ENCODE peak calls at places on chromosomes 1 and 21, in eight cellular contexts. Q is occipital lobe; G is RCC 7860; C is ELR; F is CD8-positive, alpha-beta memory T cell; N is NCI-H1417; W is lung microvascular endothelial cell; M is esophagus muscularis mucosa. Z is an unnamed sample.

GRCh38 chr21:36980280-36981048 is 14.0 kb upstream of the HLCS start:
- DNase-seq in C (peak), F (no peak), M (no peak), G (no peak), W (peak), Q (no peak), N (peak), Z (no peak)

GRCh38 chr1:151314137-151314875 is 12.9 kb downstream of the PI4KB start:
- DNase-seq in Q (peak), N (no peak), C (peak), G (peak), M (peak), W (peak), F (no peak), Z (no peak)

GRCh38 chr1:239879321-239880170 is 212.1 kb upstream of the FMN2 start:
- DNase-seq in C (no peak), G (no peak), M (peak), Q (no peak), F (no peak), N (peak), W (no peak), Z (no peak)

GRCh38 chr1:153985341-153985912 is 712 bp downstream of the RAB13 start:
- DNase-seq in F (no peak), C (peak), Q (no peak), G (peak), W (peak), N (no peak), M (no peak), Z (peak)

GRCh38 chr1:94926915-94927404 is at the start of gene CNN3:
- DNase-seq in G (peak), F (peak), N (peak), M (peak), Q (peak), W (peak), C (peak), Z (no peak)

GRCh38 chr1:191134796-191135195 is 657.1 kb upstream of the BRINP3 start:
- DNase-seq in M (no peak), N (no peak), C (peak), Q (no peak), G (no peak), W (peak), F (no peak), Z (peak)

GRCh38 chr21:46078322-46078981 is 19.5 kb upstream of the COL6A2 start:
- DNase-seq in N (no peak), F (no peak), W (no peak), M (peak), Q (no peak), C (no peak), G (no peak), Z (no peak)

GRCh38 chr1:231676487-231676886 is 49.9 kb downstream of the DISC1 start:
- DNase-seq in M (no peak), N (no peak), Q (no peak), C (no peak), F (no peak), W (no peak), G (no peak), Z (no peak)

GRCh38 chr1:86915737-86916235 is 1.4 kb downstream of the HS2ST1 start:
- DNase-seq in F (no peak), M (no peak), N (peak), W (no peak), Q (no peak), G (no peak), C (no peak), Z (no peak)

GRCh38 chr1:17873007-17873675 is 118.0 kb downstream of the ACTL8 start:
- DNase-seq in Q (no peak), G (peak), W (no peak), N (no peak), C (no peak), F (no peak), M (no peak), Z (no peak)

GRCh38 chr1:15211424-15211823 is 35.6 kb upstream of the FHAD1 start:
- DNase-seq in G (no peak), Q (no peak), M (no peak), F (no peak), N (no peak), C (no peak), W (no peak), Z (no peak)

GRCh38 chr1:72869873-72870272 is 587.5 kb upstream of the NEGR1 start:
- DNase-seq in G (no peak), M (no peak), C (no peak), Q (no peak), W (no peak), N (no peak), F (no peak), Z (no peak)

GRCh38 chr1:172135076-172135672 is 285.3 kb upstream of the C1orf105 start:
- DNase-seq in N (peak), Q (no peak), W (peak), M (no peak), G (no peak), C (peak), F (peak), Z (no peak)

GRCh38 chr1:160954158-160955104 is at the start of gene ITLN2:
- DNase-seq in F (peak), N (peak), W (peak), C (peak), Q (no peak), M (no peak), G (peak), Z (no peak)

GRCh38 chr1:43805340-43805739 is 98.0 kb downstream of the ST3GAL3 start:
- DNase-seq in G (no peak), Q (no peak), F (no peak), M (no peak), C (no peak), W (no peak), N (no peak), Z (no peak)

GRCh38 chr1:216528816-216529215 is 105.6 kb upstream of the USH2A start:
- DNase-seq in F (no peak), M (no peak), N (peak), W (no peak), G (no peak), Q (no peak), C (no peak), Z (no peak)

GRCh38 chr1:178434899-178435298 is 61.9 kb downstream of the CLEC20A start:
- DNase-seq in W (no peak), G (no peak), Q (no peak), M (no peak), F (no peak), N (peak), C (no peak), Z (no peak)

GRCh38 chr1:225842788-225843425 is 33.0 kb downstream of the EPHX1 start:
- DNase-seq in M (no peak), N (no peak), G (no peak), W (no peak), Q (no peak), C (peak), F (no peak), Z (no peak)

GRCh38 chr1:53196485-53197271 is at the start of gene CPT2:
- DNase-seq in C (peak), F (peak), W (peak), Q (peak), N (peak), M (peak), G (peak), Z (no peak)

GRCh38 chr1:109470245-109470644 is 3.9 kb downstream of the SYPL2 start:
- DNase-seq in M (no peak), Q (no peak), W (no peak), C (no peak), G (no peak), N (no peak), F (no peak), Z (no peak)

GRCh38 chr1:210328746-210329488 is at the start of gene HHAT:
- DNase-seq in Q (peak), M (no peak), C (peak), G (peak), W (peak), F (peak), N (peak), Z (no peak)

GRCh38 chr1:172551279-172551678 is 18.3 kb downstream of the SUCO start:
- DNase-seq in Q (no peak), C (no peak), M (no peak), W (no peak), N (no peak), G (no peak), F (no peak), Z (no peak)

GRCh38 chr1:68378296-68379084 is 71.3 kb downstream of the RPE65 start:
- DNase-seq in Q (no peak), W (peak), M (no peak), N (no peak), G (peak), F (no peak), C (peak), Z (no peak)

GRCh38 chr1:86515597-86515996 is 31.3 kb upstream of the CLCA4 start:
- DNase-seq in W (peak), N (peak), C (peak), M (no peak), Q (no peak), G (no peak), F (no peak), Z (no peak)

GRCh38 chr1:234361102-234361603 is 12.1 kb upstream of the COA6 start:
- DNase-seq in M (no peak), W (no peak), Q (no peak), G (no peak), F (no peak), N (no peak), C (no peak), Z (no peak)

GRCh38 chr1:11617741-11618140 is 36.5 kb downstream of the FBXO2 start:
- DNase-seq in M (no peak), C (no peak), W (no peak), F (no peak), Q (no peak), N (no peak), G (no peak), Z (no peak)

GRCh38 chr1:42955311-42956063 is 3.2 kb downstream of the SLC2A1 start:
- DNase-seq in W (no peak), M (no peak), G (peak), Q (no peak), N (no peak), C (no peak), F (no peak), Z (no peak)

GRCh38 chr1:84785231-84785630 is 95.0 kb upstream of the SSX2IP start:
- DNase-seq in F (no peak), G (no peak), C (no peak), M (no peak), Q (no peak), W (no peak), N (no peak), Z (no peak)

GRCh38 chr1:212190169-212190568 is 95.0 kb upstream of the PPP2R5A start:
- DNase-seq in G (no peak), C (no peak), F (no peak), M (no peak), Q (no peak), W (no peak), N (no peak), Z (no peak)

GRCh38 chr1:232328496-232329102 is 301.3 kb downstream of the SIPA1L2 start:
- DNase-seq in W (no peak), N (no peak), Q (no peak), C (no peak), G (no peak), F (no peak), M (no peak), Z (no peak)

GRCh38 chr1:218377143-218377660 is 32.1 kb downstream of the TGFB2 start:
- DNase-seq in G (peak), C (peak), F (peak), Q (no peak), M (no peak), W (peak), N (no peak), Z (peak)

GRCh38 chr1:101044749-101045148 is 19.2 kb upstream of the DPH5 start:
- DNase-seq in W (no peak), C (no peak), M (no peak), G (no peak), F (no peak), N (no peak), Q (no peak), Z (no peak)

GRCh38 chr1:243792401-243792800 is 57.6 kb downstream of the AKT3 start:
- DNase-seq in M (no peak), Q (no peak), W (no peak), N (no peak), C (no peak), G (no peak), F (no peak), Z (no peak)

GRCh38 chr1:29824025-29824424 is 587.7 kb downstream of the PTPRU start:
- DNase-seq in W (no peak), Q (no peak), C (no peak), N (no peak), F (no peak), G (no peak), M (peak), Z (no peak)

GRCh38 chr1:1199961-1200875 is 6.2 kb downstream of the TNFRSF18 start:
- DNase-seq in N (no peak), W (no peak), M (no peak), C (no peak), G (no peak), F (no peak), Q (no peak), Z (no peak)

GRCh38 chr1:33392639-33393038 is 38.3 kb downstream of the PHC2 start:
- DNase-seq in Q (no peak), G (no peak), C (peak), M (peak), W (peak), F (no peak), N (peak), Z (no peak)

GRCh38 chr1:212721388-212722247 is 22.0 kb upstream of the BATF3 start:
- DNase-seq in N (no peak), G (peak), W (peak), C (peak), M (no peak), Q (no peak), F (no peak), Z (no peak)

Z was measured in epithelial cell of proximal tubule.